ENCODE peak calls at places on chromosomes 1 and 21, in ten cellular contexts. One of them, this sample, is unnamed.

GRCh38 chr1:72635719-72636118 is 353.4 kb upstream of the NEGR1 start:
- DNase-seq in aorta: no peak
- DNase-seq in coronary artery: no peak
- DNase-seq in mesothelial cell of epicardium: no peak
- DNase-seq in memory B cell: no peak
- DNase-seq in activated T-cell treated with anti-CD3 and anti-CD28 coated beads for 1 hour: no peak
- DNase-seq in NCI-H82: no peak
- DNase-seq in NCI-H1417: no peak
- DNase-seq in ELF-1: no peak
- DNase-seq in cardiac fibroblast: peak; percentile 82
- DNase-seq in this sample: peak; percentile 67

GRCh38 chr21:44727757-44728156 is 16.4 kb upstream of the TSPEAR start:
- DNase-seq in cardiac fibroblast: no peak
- DNase-seq in aorta: no peak
- DNase-seq in activated T-cell treated with anti-CD3 and anti-CD28 coated beads for 1 hour: no peak
- DNase-seq in ELF-1: no peak
- DNase-seq in NCI-H82: no peak
- DNase-seq in NCI-H1417: no peak
- DNase-seq in memory B cell: no peak
- DNase-seq in mesothelial cell of epicardium: no peak
- DNase-seq in coronary artery: no peak
- DNase-seq in this sample: no peak

GRCh38 chr1:20485527-20486456 is at the start of gene CAMK2N1:
- DNase-seq in memory B cell: peak; percentile 46
- DNase-seq in mesothelial cell of epicardium: peak; percentile 65
- DNase-seq in activated T-cell treated with anti-CD3 and anti-CD28 coated beads for 1 hour: peak; percentile 43
- DNase-seq in NCI-H1417: peak; percentile 45
- DNase-seq in aorta: peak; percentile 91
- DNase-seq in ELF-1: peak; percentile 39
- DNase-seq in cardiac fibroblast: peak; percentile 67
- DNase-seq in NCI-H82: peak; percentile 70
- DNase-seq in coronary artery: no peak
- DNase-seq in this sample: no peak

GRCh38 chr1:82485591-82486369 is 685.0 kb downstream of the ADGRL2 start:
- DNase-seq in NCI-H82: no peak
- DNase-seq in activated T-cell treated with anti-CD3 and anti-CD28 coated beads for 1 hour: no peak
- DNase-seq in coronary artery: no peak
- DNase-seq in cardiac fibroblast: peak; percentile 29
- DNase-seq in mesothelial cell of epicardium: no peak
- DNase-seq in aorta: no peak
- DNase-seq in memory B cell: no peak
- DNase-seq in NCI-H1417: peak; percentile 27
- DNase-seq in ELF-1: peak; percentile 75
- DNase-seq in this sample: no peak

GRCh38 chr1:8598060-8598724 is 219.2 kb downstream of the RERE start:
- DNase-seq in ELF-1: no peak
- DNase-seq in mesothelial cell of epicardium: no peak
- DNase-seq in cardiac fibroblast: peak; percentile 67
- DNase-seq in NCI-H1417: peak; percentile 24
- DNase-seq in memory B cell: no peak
- DNase-seq in aorta: peak; percentile 67
- DNase-seq in NCI-H82: peak; percentile 68
- DNase-seq in activated T-cell treated with anti-CD3 and anti-CD28 coated beads for 1 hour: no peak
- DNase-seq in coronary artery: no peak
- DNase-seq in this sample: no peak

GRCh38 chr21:17554619-17555472 is 42.0 kb downstream of the CXADR start:
- DNase-seq in coronary artery: no peak
- DNase-seq in activated T-cell treated with anti-CD3 and anti-CD28 coated beads for 1 hour: no peak
- DNase-seq in memory B cell: no peak
- DNase-seq in NCI-H1417: peak; percentile 83
- DNase-seq in cardiac fibroblast: peak; percentile 26
- DNase-seq in ELF-1: peak; percentile 19
- DNase-seq in NCI-H82: peak; percentile 64
- DNase-seq in mesothelial cell of epicardium: no peak
- DNase-seq in aorta: no peak
- DNase-seq in this sample: no peak

GRCh38 chr1:31712041-31712440 is 8.2 kb upstream of the COL16A1 start:
- DNase-seq in memory B cell: no peak
- DNase-seq in mesothelial cell of epicardium: no peak
- DNase-seq in coronary artery: no peak
- DNase-seq in cardiac fibroblast: no peak
- DNase-seq in aorta: no peak
- DNase-seq in activated T-cell treated with anti-CD3 and anti-CD28 coated beads for 1 hour: no peak
- DNase-seq in NCI-H82: no peak
- DNase-seq in ELF-1: no peak
- DNase-seq in NCI-H1417: no peak
- DNase-seq in this sample: no peak

GRCh38 chr1:87149166-87150065 is 179.3 kb upstream of the LMO4 start:
- DNase-seq in aorta: no peak
- DNase-seq in mesothelial cell of epicardium: no peak
- DNase-seq in cardiac fibroblast: peak; percentile 54
- DNase-seq in coronary artery: no peak
- DNase-seq in memory B cell: no peak
- DNase-seq in activated T-cell treated with anti-CD3 and anti-CD28 coated beads for 1 hour: no peak
- DNase-seq in NCI-H82: peak; percentile 82
- DNase-seq in ELF-1: peak; percentile 77
- DNase-seq in NCI-H1417: no peak
- DNase-seq in this sample: no peak

GRCh38 chr1:119327066-119327435 is 41.5 kb upstream of the HAO2 start:
- DNase-seq in ELF-1: peak; percentile 91
- DNase-seq in NCI-H1417: no peak
- DNase-seq in NCI-H82: no peak
- DNase-seq in memory B cell: no peak
- DNase-seq in activated T-cell treated with anti-CD3 and anti-CD28 coated beads for 1 hour: no peak
- DNase-seq in coronary artery: no peak
- DNase-seq in cardiac fibroblast: no peak
- DNase-seq in mesothelial cell of epicardium: no peak
- DNase-seq in aorta: no peak
- DNase-seq in this sample: no peak

GRCh38 chr1:244450597-244451538 is 841 bp downstream of the ADSS2 start:
- DNase-seq in memory B cell: peak; percentile 56
- DNase-seq in aorta: peak; percentile 89
- DNase-seq in ELF-1: peak; percentile 54
- DNase-seq in mesothelial cell of epicardium: peak; percentile 29
- DNase-seq in coronary artery: peak; percentile 84
- DNase-seq in NCI-H1417: peak; percentile 6
- DNase-seq in activated T-cell treated with anti-CD3 and anti-CD28 coated beads for 1 hour: peak; percentile 44
- DNase-seq in cardiac fibroblast: peak; percentile 84
- DNase-seq in NCI-H82: peak; percentile 74
- DNase-seq in this sample: peak; percentile 64

GRCh38 chr1:226577401-226578180 is 29.0 kb downstream of the STUM start:
- DNase-seq in NCI-H1417: no peak
- DNase-seq in aorta: no peak
- DNase-seq in ELF-1: no peak
- DNase-seq in NCI-H82: no peak
- DNase-seq in memory B cell: no peak
- DNase-seq in coronary artery: no peak
- DNase-seq in cardiac fibroblast: no peak
- DNase-seq in mesothelial cell of epicardium: no peak
- DNase-seq in activated T-cell treated with anti-CD3 and anti-CD28 coated beads for 1 hour: no peak
- DNase-seq in this sample: no peak

GRCh38 chr1:76040327-76040868 is 34.1 kb upstream of the ST6GALNAC3 start:
- DNase-seq in coronary artery: no peak
- DNase-seq in memory B cell: no peak
- DNase-seq in NCI-H1417: peak; percentile 61
- DNase-seq in NCI-H82: no peak
- DNase-seq in activated T-cell treated with anti-CD3 and anti-CD28 coated beads for 1 hour: no peak
- DNase-seq in ELF-1: peak; percentile 65
- DNase-seq in aorta: no peak
- DNase-seq in mesothelial cell of epicardium: no peak
- DNase-seq in cardiac fibroblast: no peak
- DNase-seq in this sample: no peak

GRCh38 chr1:15258828-15259588 is 12.0 kb downstream of the FHAD1 start:
- DNase-seq in NCI-H82: no peak
- DNase-seq in memory B cell: no peak
- DNase-seq in NCI-H1417: no peak
- DNase-seq in aorta: peak; percentile 57
- DNase-seq in activated T-cell treated with anti-CD3 and anti-CD28 coated beads for 1 hour: no peak
- DNase-seq in mesothelial cell of epicardium: no peak
- DNase-seq in coronary artery: no peak
- DNase-seq in ELF-1: no peak
- DNase-seq in cardiac fibroblast: no peak
- DNase-seq in this sample: no peak

GRCh38 chr1:24805534-24806301 is 60.5 kb downstream of the CLIC4 start:
- DNase-seq in memory B cell: no peak
- DNase-seq in activated T-cell treated with anti-CD3 and anti-CD28 coated beads for 1 hour: no peak
- DNase-seq in mesothelial cell of epicardium: no peak
- DNase-seq in NCI-H82: no peak
- DNase-seq in aorta: no peak
- DNase-seq in cardiac fibroblast: peak; percentile 92
- DNase-seq in ELF-1: no peak
- DNase-seq in NCI-H1417: no peak
- DNase-seq in coronary artery: no peak
- DNase-seq in this sample: no peak

This sample was measured in HL-60.